ENCODE peak calls at places on chromosomes 13 and 19, in six cellular contexts. N, E, Z, U, P and J are unnamed samples.

GRCh38 chr19:1468274-1469199 is 10.5 kb downstream of the C19orf25 start:
- DNase-seq in N (no peak), E (no peak), Z (no peak), U (peak; percentile 78), P (no peak), J (no peak)

GRCh38 chr19:35484637-35485036 is 5.6 kb downstream of the KRTDAP start:
- DNase-seq in N (no peak), E (no peak), Z (no peak), U (no peak), P (no peak), J (no peak)

GRCh38 chr19:35015576-35016351 is 14.5 kb upstream of the SCN1B start:
- DNase-seq in N (no peak), E (no peak), Z (no peak), U (no peak), P (no peak), J (no peak)

GRCh38 chr19:40600086-40600917 is 867 bp upstream of the LTBP4 start:
- DNase-seq in N (no peak), E (no peak), Z (no peak), U (no peak), P (no peak), J (no peak)

GRCh38 chr13:95834134-95834765 is 157.3 kb downstream of the DNAJC3 start:
- DNase-seq in N (no peak), E (peak; percentile 63), Z (peak; percentile 66), U (peak; percentile 70), P (peak; percentile 62), J (peak; percentile 66)

GRCh38 chr13:40130871-40131636 is 475.6 kb downstream of the COG6 start:
- DNase-seq in N (no peak), E (no peak), Z (peak; percentile 59), U (peak; percentile 86), P (no peak), J (no peak)

GRCh38 chr19:39595950-39596349 is 6.4 kb upstream of the LGALS13 start:
- DNase-seq in N (no peak), E (no peak), Z (no peak), U (peak; percentile 30), P (no peak), J (no peak)

GRCh38 chr19:49425178-49425577 is at the start of gene GFY:
- DNase-seq in N (no peak), E (no peak), Z (no peak), U (no peak), P (no peak), J (no peak)

GRCh38 chr13:44872751-44873150 is 116.5 kb downstream of the NUFIP1 start:
- DNase-seq in N (no peak), E (no peak), Z (no peak), U (no peak), P (no peak), J (no peak)

GRCh38 chr19:289651-290538 is 1.3 kb downstream of the PLPP2 start:
- DNase-seq in N (peak; percentile 48), E (peak; percentile 32), Z (peak; percentile 65), U (peak; percentile 94), P (no peak), J (peak; percentile 72)

GRCh38 chr13:78610381-78610883 is 7.1 kb upstream of the POU4F1 start:
- DNase-seq in N (no peak), E (no peak), Z (no peak), U (peak; percentile 30), P (no peak), J (no peak)

GRCh38 chr13:26476111-26476743 is 81.3 kb upstream of the WASF3 start:
- DNase-seq in N (no peak), E (no peak), Z (peak; percentile 35), U (no peak), P (no peak), J (no peak)

GRCh38 chr13:104408733-104409132 is 1342.5 kb upstream of the SLC10A2 start:
- DNase-seq in N (no peak), E (no peak), Z (peak; percentile 18), U (peak; percentile 26), P (no peak), J (no peak)

GRCh38 chr13:67147257-67148218 is 82.6 kb downstream of the PCDH9 start:
- DNase-seq in N (peak; percentile 8), E (no peak), Z (peak; percentile 72), U (peak; percentile 34), P (no peak), J (no peak)

GRCh38 chr19:38989066-38989605 is 13.6 kb upstream of the FBXO17 start:
- DNase-seq in N (no peak), E (no peak), Z (peak; percentile 7), U (no peak), P (no peak), J (no peak)

GRCh38 chr19:40059624-40060023 is 3.6 kb upstream of the ZNF780B start:
- DNase-seq in N (no peak), E (no peak), Z (no peak), U (no peak), P (no peak), J (no peak)

GRCh38 chr13:100789025-100789424 is 114.4 kb upstream of the TMTC4 start:
- DNase-seq in N (no peak), E (no peak), Z (no peak), U (no peak), P (no peak), J (no peak)

GRCh38 chr19:43470288-43470687 is 4.9 kb upstream of the LYPD3 start:
- DNase-seq in N (no peak), E (peak; percentile 22), Z (peak; percentile 23), U (peak; percentile 87), P (peak; percentile 61), J (no peak)

GRCh38 chr13:26589754-26590153 is 32.3 kb downstream of the WASF3 start:
- DNase-seq in N (no peak), E (no peak), Z (peak; percentile 57), U (no peak), P (no peak), J (no peak)

GRCh38 chr19:46390121-46390858 is 23.1 kb downstream of the CCDC8 start:
- DNase-seq in N (no peak), E (no peak), Z (no peak), U (no peak), P (no peak), J (peak; percentile 48)

GRCh38 chr13:91740811-91741210 is 342.4 kb downstream of the GPC5 start:
- DNase-seq in N (no peak), E (no peak), Z (no peak), U (no peak), P (no peak), J (no peak)

GRCh38 chr13:46712524-46712923 is 84.4 kb downstream of the ESD start:
- DNase-seq in N (no peak), E (no peak), Z (no peak), U (no peak), P (no peak), J (no peak)

GRCh38 chr13:83940742-83941141 is 58.5 kb upstream of the SLITRK1 start:
- DNase-seq in N (no peak), E (no peak), Z (peak; percentile 6), U (peak; percentile 94), P (no peak), J (no peak)

GRCh38 chr19:19021115-19021514 is 12.2 kb downstream of the SUGP2 start:
- DNase-seq in N (no peak), E (no peak), Z (peak; percentile 46), U (peak; percentile 13), P (no peak), J (no peak)

GRCh38 chr19:31278555-31279435 is 70.4 kb downstream of the TSHZ3 start:
- DNase-seq in N (no peak), E (no peak), Z (no peak), U (no peak), P (no peak), J (peak; percentile 44)

GRCh38 chr19:30274987-30275386 is 97.2 kb upstream of the ZNF536 start:
- DNase-seq in N (no peak), E (no peak), Z (no peak), U (no peak), P (no peak), J (no peak)

GRCh38 chr19:7869453-7869909 is 4.7 kb downstream of the PRR36 start:
- DNase-seq in N (no peak), E (peak; percentile 90), Z (no peak), U (peak; percentile 85), P (peak; percentile 90), J (peak; percentile 87)

GRCh38 chr13:114211446-114211845 is 23.3 kb upstream of the CDC16 start:
- DNase-seq in N (no peak), E (no peak), Z (no peak), U (no peak), P (no peak), J (no peak)

GRCh38 chr19:53927745-53928144 is 18.7 kb downstream of the CACNG7 start:
- DNase-seq in N (peak; percentile 19), E (peak; percentile 28), Z (peak; percentile 54), U (peak; percentile 54), P (peak; percentile 21), J (no peak)

DNA sequence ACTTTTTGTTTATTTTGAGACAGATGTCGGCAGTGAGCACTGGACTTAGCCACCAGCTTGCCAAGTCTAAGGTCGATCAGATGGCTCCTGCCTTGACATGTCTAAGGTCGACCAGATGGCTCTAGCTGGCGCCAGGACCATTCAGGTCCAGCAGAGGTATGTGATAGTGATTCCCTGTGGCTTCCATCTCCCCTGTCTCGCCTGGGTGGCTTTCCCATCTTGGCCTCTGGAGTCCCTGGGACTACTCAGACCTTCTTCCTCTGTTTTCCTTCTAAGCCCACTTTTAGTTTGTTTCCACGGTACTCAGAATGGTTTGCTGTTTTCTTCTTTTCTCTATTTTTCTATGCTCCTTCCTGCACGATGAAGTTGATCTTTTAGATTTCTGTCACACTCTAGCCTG is 1435.7 kb downstream of the UQCRFS1 start:
- DNase-seq in N (no peak), E (no peak), Z (no peak), U (no peak), P (no peak), J (no peak)
- H3K4me3 ChIP-seq in N (no peak overlapping the region), E (no peak overlapping the region), Z (no peak overlapping the region), U (no peak overlapping the region), P (no peak overlapping the region), J (no peak overlapping the region)

GRCh38 chr13:49651775-49652690 is 23.7 kb downstream of the ARL11 start:
- DNase-seq in N (no peak), E (no peak), Z (no peak), U (no peak), P (no peak), J (no peak)
- H3K4me3 ChIP-seq in N (no peak overlapping the region), E (no peak overlapping the region), Z (no peak overlapping the region), U (no peak overlapping the region), P (no peak overlapping the region), J (no peak overlapping the region)

GRCh38 chr19:15498156-15498858 is 10.0 kb upstream of the CYP4F22 start:
- DNase-seq in N (no peak), E (no peak), Z (no peak), U (no peak), P (no peak), J (no peak)
- H3K4me3 ChIP-seq in N (no peak overlapping the region), E (no peak overlapping the region), Z (no peak overlapping the region), U (no peak overlapping the region), P (no peak overlapping the region), J (no peak overlapping the region)

GRCh38 chr13:75363371-75363770 is 118.6 kb downstream of the TBC1D4 start:
- DNase-seq in N (no peak), E (no peak), Z (no peak), U (no peak), P (no peak), J (no peak)

GRCh38 chr13:75365724-75366173 is 116.2 kb downstream of the TBC1D4 start:
- DNase-seq in N (no peak), E (no peak), Z (peak; percentile 84), U (peak; percentile 90), P (peak; percentile 15), J (no peak)

GRCh38 chr13:75368167-75368566 is 113.8 kb downstream of the TBC1D4 start:
- DNase-seq in N (peak; percentile 63), E (no peak), Z (peak; percentile 96), U (peak; percentile 53), P (no peak), J (no peak)

GRCh38 chr13:75364131-75364713 is 117.7 kb downstream of the TBC1D4 start:
- DNase-seq in N (no peak), E (no peak), Z (no peak), U (peak; percentile 84), P (no peak), J (no peak)

GRCh38 chr13:75366380-75367280 is 115.3 kb downstream of the TBC1D4 start:
- DNase-seq in N (no peak), E (no peak), Z (no peak), U (no peak), P (no peak), J (no peak)
- H3K4me3 ChIP-seq in N (no peak overlapping the region), E (no peak overlapping the region), Z (no peak overlapping the region), U (no peak overlapping the region), P (peak overlapping the region; percentile 56), J (no peak overlapping the region)